ENCODE peak calls at places on chromosomes 16 and 17, in seven cellular contexts. One of them, this sample, is unnamed.

GRCh38 chr17:52149626-52150025 is 8.9 kb downstream of the CA10 start:
- DNase-seq in RWPE2: no peak
- DNase-seq in HFF-Myc: no peak
- DNase-seq in breast epithelium: no peak
- DNase-seq in AG04450: no peak
- DNase-seq in adrenal gland: no peak
- DNase-seq in heart right ventricle: no peak
- DNase-seq in this sample: no peak

GRCh38 chr16:82240111-82240510 is 70.1 kb upstream of the MPHOSPH6 start:
- DNase-seq in heart right ventricle: no peak
- DNase-seq in breast epithelium: no peak
- DNase-seq in RWPE2: no peak
- DNase-seq in adrenal gland: no peak
- DNase-seq in HFF-Myc: no peak
- DNase-seq in AG04450: no peak
- DNase-seq in this sample: no peak

GRCh38 chr16:1133810-1134520 is 18.9 kb upstream of the CACNA1H start:
- DNase-seq in HFF-Myc: no peak
- DNase-seq in AG04450: no peak
- DNase-seq in heart right ventricle: no peak
- DNase-seq in RWPE2: no peak
- DNase-seq in breast epithelium: no peak
- DNase-seq in adrenal gland: no peak
- DNase-seq in this sample: no peak

GRCh38 chr16:3665508-3665907 is 11.0 kb downstream of the DNASE1 start:
- DNase-seq in heart right ventricle: no peak
- DNase-seq in RWPE2: peak; percentile 38
- DNase-seq in adrenal gland: no peak
- DNase-seq in AG04450: no peak
- DNase-seq in breast epithelium: no peak
- DNase-seq in HFF-Myc: no peak
- DNase-seq in this sample: no peak

GRCh38 chr17:21679256-21680146 is 12.8 kb upstream of the KCNJ18 start:
- DNase-seq in AG04450: no peak
- DNase-seq in heart right ventricle: no peak
- DNase-seq in HFF-Myc: no peak
- DNase-seq in adrenal gland: no peak
- DNase-seq in RWPE2: peak; percentile 53
- DNase-seq in breast epithelium: no peak
- DNase-seq in this sample: no peak

GRCh38 chr17:17587614-17588336 is 3.7 kb downstream of the PEMT start:
- DNase-seq in AG04450: no peak
- DNase-seq in HFF-Myc: no peak
- DNase-seq in adrenal gland: peak; percentile 64
- DNase-seq in breast epithelium: no peak
- DNase-seq in heart right ventricle: no peak
- DNase-seq in RWPE2: no peak
- DNase-seq in this sample: no peak

GRCh38 chr17:64056269-64057005 is 36.0 kb upstream of the ICAM2 start:
- DNase-seq in heart right ventricle: no peak
- DNase-seq in HFF-Myc: no peak
- DNase-seq in breast epithelium: peak; percentile 38
- DNase-seq in adrenal gland: no peak
- DNase-seq in AG04450: no peak
- DNase-seq in RWPE2: no peak
- DNase-seq in this sample: no peak

GRCh38 chr17:7857724-7858486 is at the start of gene CYB5D1:
- DNase-seq in heart right ventricle: peak; percentile 96
- DNase-seq in breast epithelium: peak; percentile 94
- DNase-seq in RWPE2: peak; percentile 89
- DNase-seq in HFF-Myc: peak; percentile 85
- DNase-seq in AG04450: peak; percentile 84
- DNase-seq in adrenal gland: peak; percentile 98
- DNase-seq in this sample: peak; percentile 92

GRCh38 chr17:40526668-40527067 is 25.2 kb upstream of the TNS4 start:
- DNase-seq in breast epithelium: no peak
- DNase-seq in AG04450: no peak
- DNase-seq in adrenal gland: no peak
- DNase-seq in RWPE2: peak; percentile 33
- DNase-seq in HFF-Myc: no peak
- DNase-seq in heart right ventricle: peak; percentile 32
- DNase-seq in this sample: no peak

GRCh38 chr17:36183001-36183810 is 6.8 kb upstream of the TBC1D3B start:
- DNase-seq in AG04450: peak; percentile 59
- DNase-seq in heart right ventricle: peak; percentile 73
- DNase-seq in RWPE2: peak; percentile 70
- DNase-seq in breast epithelium: peak; percentile 68
- DNase-seq in HFF-Myc: no peak
- DNase-seq in adrenal gland: no peak
- DNase-seq in this sample: peak; percentile 94

GRCh38 chr16:2775765-2776499 is 1.1 kb downstream of the ELOB start:
- DNase-seq in HFF-Myc: no peak
- DNase-seq in AG04450: no peak
- DNase-seq in RWPE2: peak; percentile 7
- DNase-seq in breast epithelium: no peak
- DNase-seq in heart right ventricle: no peak
- DNase-seq in adrenal gland: no peak
- DNase-seq in this sample: no peak

GRCh38 chr16:8751481-8752311 is 45.7 kb downstream of the TMEM186 start:
- DNase-seq in adrenal gland: no peak
- DNase-seq in AG04450: peak; percentile 51
- DNase-seq in breast epithelium: no peak
- DNase-seq in RWPE2: no peak
- DNase-seq in heart right ventricle: no peak
- DNase-seq in HFF-Myc: peak; percentile 20
- DNase-seq in this sample: no peak

GRCh38 chr16:81313731-81314602 is 795 bp upstream of the GAN start:
- DNase-seq in HFF-Myc: no peak
- DNase-seq in breast epithelium: no peak
- DNase-seq in adrenal gland: no peak
- DNase-seq in RWPE2: no peak
- DNase-seq in AG04450: no peak
- DNase-seq in heart right ventricle: no peak
- DNase-seq in this sample: no peak

GRCh38 chr17:1735834-1736347 is 6.8 kb upstream of the SERPINF2 start:
- DNase-seq in breast epithelium: no peak
- DNase-seq in HFF-Myc: no peak
- DNase-seq in adrenal gland: no peak
- DNase-seq in AG04450: no peak
- DNase-seq in RWPE2: peak; percentile 53
- DNase-seq in heart right ventricle: no peak
- DNase-seq in this sample: peak; percentile 83

GRCh38 chr17:19507673-19508326 is 25.9 kb upstream of the SLC47A1 start:
- DNase-seq in AG04450: peak; percentile 86
- DNase-seq in HFF-Myc: peak; percentile 89
- DNase-seq in RWPE2: peak; percentile 77
- DNase-seq in adrenal gland: peak; percentile 96
- DNase-seq in heart right ventricle: peak; percentile 93
- DNase-seq in breast epithelium: peak; percentile 95
- DNase-seq in this sample: peak; percentile 95

GRCh38 chr17:81514735-81515529 is 2.3 kb upstream of the ACTG1 start:
- DNase-seq in RWPE2: peak; percentile 87
- DNase-seq in HFF-Myc: peak; percentile 39
- DNase-seq in heart right ventricle: peak; percentile 84
- DNase-seq in AG04450: no peak
- DNase-seq in breast epithelium: peak; percentile 83
- DNase-seq in adrenal gland: peak; percentile 84
- DNase-seq in this sample: no peak

GRCh38 chr16:27762441-27762840 is 212.5 kb downstream of the KATNIP start:
- DNase-seq in adrenal gland: no peak
- DNase-seq in RWPE2: no peak
- DNase-seq in breast epithelium: no peak
- DNase-seq in heart right ventricle: no peak
- DNase-seq in HFF-Myc: no peak
- DNase-seq in AG04450: no peak
- DNase-seq in this sample: no peak

GRCh38 chr17:51046527-51047384 is 73.9 kb downstream of the SPAG9 start:
- DNase-seq in heart right ventricle: peak; percentile 76
- DNase-seq in breast epithelium: peak; percentile 63
- DNase-seq in adrenal gland: peak; percentile 96
- DNase-seq in RWPE2: no peak
- DNase-seq in HFF-Myc: peak; percentile 59
- DNase-seq in AG04450: peak; percentile 44
- DNase-seq in this sample: no peak

GRCh38 chr16:2216330-2216729 is 1.7 kb upstream of the PGP start:
- DNase-seq in HFF-Myc: no peak
- DNase-seq in breast epithelium: no peak
- DNase-seq in heart right ventricle: no peak
- DNase-seq in RWPE2: no peak
- DNase-seq in adrenal gland: no peak
- DNase-seq in AG04450: no peak
- DNase-seq in this sample: no peak

GRCh38 chr16:70250748-70251650 is 741 bp downstream of the EXOSC6 start:
- DNase-seq in heart right ventricle: no peak
- DNase-seq in adrenal gland: peak; percentile 66
- DNase-seq in AG04450: no peak
- DNase-seq in breast epithelium: no peak
- DNase-seq in HFF-Myc: no peak
- DNase-seq in RWPE2: no peak
- DNase-seq in this sample: no peak

GRCh38 chr17:29546085-29546484 is 20.8 kb downstream of the ABHD15 start:
- DNase-seq in RWPE2: no peak
- DNase-seq in adrenal gland: no peak
- DNase-seq in AG04450: no peak
- DNase-seq in breast epithelium: no peak
- DNase-seq in HFF-Myc: no peak
- DNase-seq in heart right ventricle: no peak
- DNase-seq in this sample: no peak

GRCh38 chr16:27199747-27200146 is 3.6 kb upstream of the KDM8 start:
- DNase-seq in AG04450: no peak
- DNase-seq in HFF-Myc: no peak
- DNase-seq in RWPE2: no peak
- DNase-seq in adrenal gland: no peak
- DNase-seq in breast epithelium: no peak
- DNase-seq in heart right ventricle: no peak
- DNase-seq in this sample: no peak

GRCh38 chr16:57906385-57907316 is 64.3 kb downstream of the CNGB1 start:
- DNase-seq in breast epithelium: no peak
- DNase-seq in HFF-Myc: no peak
- DNase-seq in heart right ventricle: no peak
- DNase-seq in RWPE2: no peak
- DNase-seq in adrenal gland: no peak
- DNase-seq in AG04450: no peak
- DNase-seq in this sample: no peak

GRCh38 chr16:76293980-76294690 is 16.9 kb downstream of the CNTNAP4 start:
- DNase-seq in heart right ventricle: no peak
- DNase-seq in AG04450: no peak
- DNase-seq in breast epithelium: no peak
- DNase-seq in adrenal gland: no peak
- DNase-seq in HFF-Myc: no peak
- DNase-seq in RWPE2: no peak
- DNase-seq in this sample: no peak

GRCh38 chr17:14972844-14973243 is 292.3 kb downstream of the PMP22 start:
- DNase-seq in heart right ventricle: no peak
- DNase-seq in adrenal gland: no peak
- DNase-seq in RWPE2: no peak
- DNase-seq in breast epithelium: no peak
- DNase-seq in HFF-Myc: no peak
- DNase-seq in AG04450: no peak
- DNase-seq in this sample: no peak

GRCh38 chr17:59220328-59221158 is at the start of gene GDPD1:
- DNase-seq in breast epithelium: peak; percentile 89
- DNase-seq in RWPE2: peak; percentile 94
- DNase-seq in HFF-Myc: peak; percentile 63
- DNase-seq in adrenal gland: peak; percentile 97
- DNase-seq in heart right ventricle: peak; percentile 92
- DNase-seq in AG04450: peak; percentile 82
- DNase-seq in this sample: peak; percentile 99
- TF ChIP-seq CTCF in breast epithelium: peak; percentile 59
- TF ChIP-seq CTCF in RWPE2: peak; percentile 87
- TF ChIP-seq CTCF in HFF-Myc: peak; percentile 47
- TF ChIP-seq CTCF in adrenal gland: peak; percentile 67
- TF ChIP-seq CTCF in heart right ventricle: peak; percentile 64
- TF ChIP-seq CTCF in AG04450: peak; percentile 56
- TF ChIP-seq CTCF in this sample: peak; percentile 75

DNA sequence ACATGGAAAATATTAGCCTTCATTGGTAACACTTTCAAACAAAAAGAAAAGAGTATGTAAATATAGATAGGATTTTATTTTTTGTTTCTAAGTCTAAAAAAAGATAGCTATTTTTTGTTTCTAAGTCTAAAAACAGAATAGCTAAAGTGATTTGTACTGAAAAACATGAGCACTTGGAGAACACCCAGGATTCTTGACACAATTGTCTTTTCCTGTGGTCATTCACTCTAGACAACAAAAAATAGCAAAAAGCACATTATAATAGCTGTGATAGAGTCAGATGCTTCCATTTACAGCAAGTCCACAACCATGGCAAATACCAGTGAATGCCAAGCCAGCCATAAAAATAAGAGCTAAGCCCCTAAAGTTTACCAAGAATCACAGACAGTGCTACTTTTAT is 36.7 kb downstream of the SKAP1 start:
- DNase-seq in heart right ventricle: no peak
- DNase-seq in RWPE2: no peak
- DNase-seq in AG04450: no peak
- DNase-seq in breast epithelium: no peak
- DNase-seq in adrenal gland: no peak
- DNase-seq in HFF-Myc: no peak
- DNase-seq in this sample: no peak
- TF ChIP-seq CTCF in heart right ventricle: no peak
- TF ChIP-seq CTCF in RWPE2: no peak
- TF ChIP-seq CTCF in AG04450: no peak
- TF ChIP-seq CTCF in breast epithelium: no peak
- TF ChIP-seq CTCF in adrenal gland: no peak
- TF ChIP-seq CTCF in HFF-Myc: no peak
- TF ChIP-seq CTCF in this sample: no peak

GRCh38 chr16:5054876-5055865 is 10.6 kb downstream of the C16orf89 start:
- DNase-seq in adrenal gland: no peak
- DNase-seq in heart right ventricle: no peak
- DNase-seq in AG04450: no peak
- DNase-seq in RWPE2: no peak
- DNase-seq in HFF-Myc: no peak
- DNase-seq in breast epithelium: no peak
- DNase-seq in this sample: no peak

GRCh38 chr16:5056347-5056746 is 9.4 kb downstream of the C16orf89 start:
- DNase-seq in heart right ventricle: no peak
- DNase-seq in RWPE2: no peak
- DNase-seq in breast epithelium: no peak
- DNase-seq in HFF-Myc: no peak
- DNase-seq in AG04450: no peak
- DNase-seq in adrenal gland: no peak
- DNase-seq in this sample: no peak

GRCh38 chr16:5059386-5060072 is 6.2 kb downstream of the C16orf89 start:
- DNase-seq in RWPE2: no peak
- DNase-seq in AG04450: no peak
- DNase-seq in HFF-Myc: no peak
- DNase-seq in heart right ventricle: no peak
- DNase-seq in adrenal gland: no peak
- DNase-seq in breast epithelium: no peak
- DNase-seq in this sample: no peak

GRCh38 chr16:5060073-5060641 is 5.6 kb downstream of the C16orf89 start:
- DNase-seq in heart right ventricle: no peak
- DNase-seq in breast epithelium: no peak
- DNase-seq in adrenal gland: no peak
- DNase-seq in AG04450: no peak
- DNase-seq in RWPE2: peak; percentile 13
- DNase-seq in HFF-Myc: no peak
- DNase-seq in this sample: no peak

GRCh38 chr16:5058476-5058875 is 7.3 kb downstream of the C16orf89 start:
- DNase-seq in adrenal gland: no peak
- DNase-seq in heart right ventricle: peak; percentile 59
- DNase-seq in breast epithelium: no peak
- DNase-seq in AG04450: no peak
- DNase-seq in RWPE2: no peak
- DNase-seq in HFF-Myc: no peak
- DNase-seq in this sample: no peak
- TF ChIP-seq CTCF in adrenal gland: no peak
- TF ChIP-seq CTCF in heart right ventricle: peak; percentile 26
- TF ChIP-seq CTCF in breast epithelium: no peak
- TF ChIP-seq CTCF in AG04450: peak; percentile 48
- TF ChIP-seq CTCF in RWPE2: no peak
- TF ChIP-seq CTCF in HFF-Myc: peak; percentile 46
- TF ChIP-seq CTCF in this sample: peak; percentile 19

GRCh38 chr16:51103590-51103989 is 47.5 kb downstream of the SALL1 start:
- DNase-seq in AG04450: no peak
- DNase-seq in HFF-Myc: no peak
- DNase-seq in RWPE2: no peak
- DNase-seq in adrenal gland: no peak
- DNase-seq in heart right ventricle: no peak
- DNase-seq in breast epithelium: no peak
- DNase-seq in this sample: no peak
- TF ChIP-seq CTCF in AG04450: no peak
- TF ChIP-seq CTCF in HFF-Myc: no peak
- TF ChIP-seq CTCF in RWPE2: no peak
- TF ChIP-seq CTCF in adrenal gland: no peak
- TF ChIP-seq CTCF in heart right ventricle: no peak
- TF ChIP-seq CTCF in breast epithelium: no peak
- TF ChIP-seq CTCF in this sample: no peak